ENCODE peak calls at places on chromosomes 7 and 10, in nine cellular contexts. I, U, W, H, P, E, K, D and C are unnamed samples.

GRCh38 chr10:50615654-50616053 is 8.1 kb downstream of the SGMS1 start:
- DNase-seq in I (no peak), U (no peak), W (no peak), H (no peak), P (no peak), E (no peak), K (no peak), D (no peak), C (no peak)

GRCh38 chr7:30119890-30120577 is 14.8 kb upstream of the MTURN start:
- DNase-seq in I (no peak), U (no peak), W (no peak), H (no peak), P (no peak), E (no peak), K (no peak), D (no peak), C (no peak)

GRCh38 chr10:79299397-79300370 is 47.6 kb upstream of the PPIF start:
- DNase-seq in I (peak), U (no peak), W (no peak), H (no peak), P (no peak), E (no peak), K (no peak), D (no peak), C (peak)

GRCh38 chr7:142385528-142386340 is 127.9 kb upstream of the PRSS58 start:
- DNase-seq in I (no peak), U (no peak), W (no peak), H (no peak), P (no peak), E (peak), K (peak), D (peak), C (peak)

GRCh38 chr7:44749992-44750391 is 1.3 kb downstream of the ZMIZ2 start:
- DNase-seq in I (no peak), U (no peak), W (no peak), H (no peak), P (no peak), E (no peak), K (no peak), D (no peak), C (no peak)

GRCh38 chr7:63900394-63901203 is 98.0 kb upstream of the ZNF722 start:
- DNase-seq in I (peak), U (peak), W (no peak), H (peak), P (peak), E (no peak), K (peak), D (no peak), C (no peak)

GRCh38 chr10:51832652-51833383 is 133.4 kb upstream of the CSTF2T start:
- DNase-seq in I (peak), U (no peak), W (no peak), H (no peak), P (no peak), E (peak), K (no peak), D (no peak), C (peak)

GRCh38 chr10:114825513-114826253 is 4.1 kb downstream of the FHIP2A start:
- DNase-seq in I (peak), U (no peak), W (no peak), H (peak), P (no peak), E (peak), K (no peak), D (no peak), C (peak)

GRCh38 chr10:78149193-78149592 is 115.5 kb downstream of the RPS24 start:
- DNase-seq in I (peak), U (no peak), W (no peak), H (no peak), P (no peak), E (no peak), K (no peak), D (no peak), C (no peak)

GRCh38 chr10:8050561-8051108 is 3.9 kb upstream of the GATA3 start:
- DNase-seq in I (no peak), U (no peak), W (no peak), H (no peak), P (no peak), E (no peak), K (no peak), D (no peak), C (no peak)

GRCh38 chr10:73906524-73907447 is 4.1 kb upstream of the PLAU start:
- DNase-seq in I (peak), U (peak), W (peak), H (no peak), P (no peak), E (peak), K (peak), D (peak), C (peak)

GRCh38 chr7:80463272-80463920 is 48.5 kb downstream of the GNAT3 start:
- DNase-seq in I (no peak), U (no peak), W (no peak), H (no peak), P (no peak), E (no peak), K (no peak), D (no peak), C (peak)

GRCh38 chr10:21976739-21977138 is 26.8 kb downstream of the DNAJC1 start:
- DNase-seq in I (no peak), U (no peak), W (no peak), H (no peak), P (no peak), E (no peak), K (no peak), D (peak), C (no peak)

GRCh38 chr10:103915794-103916193 is 2.2 kb downstream of the STN1 start:
- DNase-seq in I (no peak), U (no peak), W (no peak), H (no peak), P (peak), E (no peak), K (no peak), D (no peak), C (no peak)

GRCh38 chr7:51635801-51636200 is 319.2 kb upstream of the COBL start:
- DNase-seq in I (no peak), U (no peak), W (no peak), H (no peak), P (no peak), E (no peak), K (no peak), D (no peak), C (no peak)

GRCh38 chr7:51644216-51644615 is 327.6 kb upstream of the COBL start:
- DNase-seq in I (no peak), U (no peak), W (no peak), H (no peak), P (no peak), E (no peak), K (peak), D (no peak), C (no peak)

GRCh38 chr7:51636503-51636902 is 319.9 kb upstream of the COBL start:
- DNase-seq in I (no peak), U (no peak), W (no peak), H (no peak), P (no peak), E (no peak), K (no peak), D (no peak), C (no peak)

GRCh38 chr7:51640851-51641250 is 324.2 kb upstream of the COBL start:
- DNase-seq in I (no peak), U (no peak), W (no peak), H (no peak), P (no peak), E (no peak), K (no peak), D (no peak), C (no peak)

DNA sequence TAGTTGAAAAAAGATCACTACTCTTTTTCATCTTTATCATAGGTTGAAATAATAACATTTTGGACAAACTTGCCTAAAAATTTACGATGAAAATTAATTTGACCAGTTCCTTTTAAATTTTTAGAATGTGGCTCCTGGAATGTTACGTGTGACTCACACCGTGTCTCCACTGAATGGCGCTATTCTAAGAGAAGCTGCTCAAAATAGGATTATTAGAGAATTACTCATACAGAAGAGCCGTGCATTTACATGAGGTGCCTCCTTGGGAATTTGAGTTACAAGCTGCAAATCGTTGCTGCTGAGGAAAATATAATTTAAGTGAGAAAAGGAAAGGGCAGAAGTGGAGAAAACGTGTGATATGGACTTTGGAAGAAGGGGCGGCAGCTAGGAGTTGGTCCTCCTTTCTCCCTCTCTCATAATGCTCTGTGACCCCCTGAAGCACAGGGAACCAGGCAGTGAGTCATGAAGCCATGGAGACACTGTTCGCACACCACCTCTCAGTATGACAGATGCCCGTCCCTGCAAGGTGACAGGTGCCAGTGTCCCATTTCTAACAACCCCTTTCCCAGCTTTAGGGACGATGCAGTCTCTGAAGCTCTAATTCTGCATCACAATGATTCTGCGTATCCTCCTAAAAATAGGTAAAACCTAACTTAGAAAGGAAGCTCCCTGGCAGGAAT is 323.2 kb upstream of the COBL start:
- DNase-seq in I (no peak), U (no peak), W (no peak), H (no peak), P (no peak), E (no peak), K (no peak), D (no peak), C (no peak)
- TF ChIP-seq CTCF in I (no peak), U (no peak), W (no peak), H (no peak), P (no peak), E (no peak), K (no peak), D (no peak), C (no peak)

GRCh38 chr10:47443145-47443544 is 40.8 kb downstream of the ANXA8 start:
- DNase-seq in I (no peak), U (no peak), W (peak), H (no peak), P (no peak), E (no peak), K (no peak), D (no peak), C (no peak)

GRCh38 chr10:47440207-47440606 is 43.7 kb downstream of the ANXA8 start:
- DNase-seq in I (no peak), U (no peak), W (no peak), H (no peak), P (no peak), E (no peak), K (no peak), D (no peak), C (no peak)

GRCh38 chr10:47435081-47435480 is 48.8 kb downstream of the ANXA8 start:
- DNase-seq in I (no peak), U (no peak), W (no peak), H (no peak), P (no peak), E (no peak), K (no peak), D (no peak), C (no peak)

GRCh38 chr10:47441973-47442750 is 41.8 kb downstream of the ANXA8 start:
- DNase-seq in I (no peak), U (no peak), W (no peak), H (no peak), P (no peak), E (no peak), K (no peak), D (no peak), C (no peak)

DNA sequence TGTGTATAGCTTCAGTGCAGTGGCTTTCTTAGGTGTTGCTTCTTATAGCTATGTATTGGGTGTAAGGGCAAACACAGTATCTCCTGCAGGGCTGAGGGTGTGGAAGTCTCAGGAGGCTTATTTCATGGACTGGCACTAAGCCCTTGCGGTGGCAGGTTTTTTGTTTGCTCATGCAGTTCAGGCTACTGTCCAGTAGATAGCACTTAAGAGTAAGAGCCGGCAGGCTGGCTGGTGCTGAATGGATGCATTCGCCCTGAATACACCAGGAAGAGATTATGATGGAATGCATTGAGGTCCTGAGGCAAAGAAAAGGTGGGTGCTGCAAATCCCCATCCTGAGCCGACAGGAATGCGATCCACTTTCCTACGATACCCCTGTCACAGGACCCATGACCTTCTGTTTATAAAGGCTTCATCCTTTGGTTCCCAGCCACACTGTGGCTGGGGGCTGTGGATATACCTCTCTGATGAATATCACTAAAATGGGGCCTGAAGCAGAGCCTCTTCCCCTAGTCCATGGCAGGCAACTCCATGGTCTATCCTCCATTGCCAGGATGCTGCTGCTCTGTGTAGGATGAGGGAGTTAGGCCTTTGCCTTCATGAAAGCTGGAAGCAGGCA is 44.9 kb downstream of the ANXA8 start:
- DNase-seq in I (peak), U (no peak), W (peak), H (peak), P (peak), E (peak), K (peak), D (peak), C (peak)
- TF ChIP-seq CTCF in I (peak), U (no peak), W (peak), H (no peak), P (no peak), E (peak), K (peak), D (peak), C (peak)

GRCh38 chr10:46077616-46078268 is 31.7 kb upstream of the MSMB start:
- DNase-seq in I (no peak), U (no peak), W (peak), H (no peak), P (no peak), E (no peak), K (no peak), D (no peak), C (no peak)

GRCh38 chr10:46080886-46081285 is 34.8 kb upstream of the MSMB start:
- DNase-seq in I (no peak), U (no peak), W (no peak), H (no peak), P (no peak), E (no peak), K (no peak), D (no peak), C (no peak)

GRCh38 chr10:46077141-46077554 is 31.1 kb upstream of the MSMB start:
- DNase-seq in I (no peak), U (no peak), W (no peak), H (no peak), P (no peak), E (no peak), K (no peak), D (no peak), C (no peak)

GRCh38 chr10:46075869-46076268 is 29.8 kb upstream of the MSMB start:
- DNase-seq in I (no peak), U (no peak), W (peak), H (no peak), P (no peak), E (no peak), K (no peak), D (no peak), C (no peak)

GRCh38 chr10:46079831-46080585 is 33.9 kb upstream of the MSMB start:
- DNase-seq in I (no peak), U (no peak), W (peak), H (no peak), P (no peak), E (no peak), K (no peak), D (no peak), C (no peak)
- TF ChIP-seq CTCF in I (no peak), U (no peak), W (no peak), H (no peak), P (no peak), E (no peak), K (no peak), D (no peak), C (no peak)

GRCh38 chr7:2541291-2542010 is 13.9 kb downstream of the BRAT1 start:
- DNase-seq in I (no peak), U (no peak), W (no peak), H (no peak), P (no peak), E (no peak), K (no peak), D (no peak), C (no peak)

GRCh38 chr7:2540641-2541051 is 14.7 kb downstream of the BRAT1 start:
- DNase-seq in I (no peak), U (no peak), W (peak), H (no peak), P (no peak), E (no peak), K (no peak), D (no peak), C (no peak)

GRCh38 chr7:2540133-2540532 is 15.2 kb downstream of the BRAT1 start:
- DNase-seq in I (no peak), U (no peak), W (no peak), H (no peak), P (no peak), E (no peak), K (no peak), D (no peak), C (no peak)

GRCh38 chr7:2539031-2540028 is 16.0 kb downstream of the BRAT1 start:
- DNase-seq in I (no peak), U (no peak), W (no peak), H (no peak), P (no peak), E (no peak), K (no peak), D (no peak), C (no peak)

GRCh38 chr7:2537981-2538851 is 17.1 kb downstream of the BRAT1 start:
- DNase-seq in I (no peak), U (peak), W (no peak), H (peak), P (no peak), E (no peak), K (no peak), D (no peak), C (no peak)
- TF ChIP-seq CTCF in I (no peak), U (no peak), W (no peak), H (no peak), P (no peak), E (no peak), K (no peak), D (no peak), C (no peak)

GRCh38 chr10:32207544-32207943 is 139.4 kb downstream of the EPC1 start:
- DNase-seq in I (no peak), U (no peak), W (no peak), H (no peak), P (peak), E (no peak), K (peak), D (no peak), C (peak)

GRCh38 chr10:32205666-32206065 is 141.3 kb downstream of the EPC1 start:
- DNase-seq in I (no peak), U (no peak), W (no peak), H (no peak), P (no peak), E (no peak), K (no peak), D (no peak), C (peak)

GRCh38 chr10:32204606-32205005 is 142.4 kb downstream of the EPC1 start:
- DNase-seq in I (no peak), U (no peak), W (no peak), H (no peak), P (no peak), E (no peak), K (no peak), D (no peak), C (no peak)

GRCh38 chr10:32211046-32211363 is 136.0 kb downstream of the EPC1 start:
- DNase-seq in I (no peak), U (no peak), W (peak), H (no peak), P (no peak), E (no peak), K (no peak), D (no peak), C (no peak)

GRCh38 chr10:32210306-32211045 is 136.5 kb downstream of the EPC1 start:
- DNase-seq in I (no peak), U (no peak), W (peak), H (no peak), P (no peak), E (peak), K (peak), D (no peak), C (peak)
- TF ChIP-seq CTCF in I (peak), U (peak), W (peak), H (no peak), P (no peak), E (peak), K (peak), D (peak), C (peak)

GRCh38 chr7:603152-603941 is 83.7 kb upstream of the PDGFA start:
- DNase-seq in I (no peak), U (no peak), W (no peak), H (no peak), P (peak), E (no peak), K (no peak), D (no peak), C (no peak)

GRCh38 chr7:602341-603141 is 82.9 kb upstream of the PDGFA start:
- DNase-seq in I (no peak), U (no peak), W (no peak), H (no peak), P (peak), E (no peak), K (no peak), D (no peak), C (no peak)

GRCh38 chr7:605661-606450 is 86.2 kb upstream of the PDGFA start:
- DNase-seq in I (no peak), U (no peak), W (no peak), H (no peak), P (no peak), E (no peak), K (no peak), D (no peak), C (no peak)

GRCh38 chr7:604884-605531 is 85.4 kb upstream of the PDGFA start:
- DNase-seq in I (no peak), U (no peak), W (no peak), H (no peak), P (no peak), E (no peak), K (no peak), D (no peak), C (no peak)

DNA sequence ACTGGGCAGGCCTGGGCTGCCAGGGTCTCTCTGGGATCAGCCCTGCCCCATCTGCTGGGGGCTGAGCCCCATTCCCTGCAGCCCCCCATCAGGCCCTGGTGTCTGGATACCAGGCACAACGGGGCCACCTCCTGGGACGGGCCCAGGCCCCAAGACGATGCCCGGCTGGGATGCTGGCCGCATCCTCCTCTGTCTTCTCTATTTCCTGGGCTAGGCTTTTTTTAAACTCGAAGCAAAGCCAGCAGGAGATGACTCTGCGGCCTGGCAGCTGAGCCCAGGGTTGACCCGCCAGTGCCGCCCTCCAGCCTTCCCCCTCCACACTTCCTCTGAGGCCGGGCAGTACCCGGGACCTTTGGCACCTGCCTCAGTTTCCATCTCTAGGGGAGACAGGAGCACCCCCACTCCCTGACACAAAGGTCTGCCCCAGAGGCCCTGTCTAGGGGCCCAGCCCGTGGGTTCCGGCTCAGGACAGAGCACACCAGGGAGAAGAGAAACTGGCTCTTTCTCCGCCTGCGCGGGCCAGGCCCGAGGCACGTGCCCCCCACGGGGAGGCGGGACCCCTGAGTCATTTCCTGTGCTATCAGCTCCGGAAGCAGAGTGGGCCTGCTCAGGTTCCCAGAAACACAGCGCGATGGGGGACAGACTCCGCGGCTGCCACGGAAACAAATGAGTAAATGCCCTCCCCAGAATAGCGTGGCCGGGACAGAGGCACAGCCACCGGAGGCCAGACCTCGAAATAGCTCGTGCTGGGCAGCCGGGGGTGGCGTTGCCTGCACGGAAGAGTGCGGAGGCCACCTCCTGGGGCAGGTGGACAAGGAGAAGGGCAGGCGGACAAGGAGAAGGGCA is 84.6 kb upstream of the PDGFA start:
- DNase-seq in I (no peak), U (peak), W (peak), H (peak), P (peak), E (peak), K (peak), D (no peak), C (no peak)
- TF ChIP-seq CTCF in I (no peak), U (no peak), W (no peak), H (no peak), P (no peak), E (no peak), K (no peak), D (no peak), C (no peak)

GRCh38 chr7:108805808-108806397 is 236.2 kb downstream of the DNAJB9 start:
- DNase-seq in I (no peak), U (no peak), W (no peak), H (no peak), P (no peak), E (peak), K (no peak), D (no peak), C (peak)
- TF ChIP-seq CTCF in I (peak), U (peak), W (peak), H (no peak), P (no peak), E (peak), K (no peak), D (peak), C (peak)

GRCh38 chr10:111319866-111320265 is 243.0 kb downstream of the ADRA2A start:
- DNase-seq in I (no peak), U (no peak), W (no peak), H (no peak), P (no peak), E (no peak), K (no peak), D (no peak), C (no peak)

GRCh38 chr10:111323567-111323966 is 246.7 kb downstream of the ADRA2A start:
- DNase-seq in I (no peak), U (no peak), W (no peak), H (no peak), P (no peak), E (no peak), K (no peak), D (no peak), C (no peak)
- TF ChIP-seq CTCF in I (peak), U (no peak), W (peak), H (no peak), P (no peak), E (no peak), K (no peak), D (peak), C (peak)